ENCODE peak calls at places on chromosomes 16 and 17, in seven cellular contexts. Q is GM20000, P is ascending aorta, M is A549, I is heart left ventricle, S is MM.1S, H is GM13976. U is an unnamed sample.

GRCh38 chr17:27494192-27495091 is 38.2 kb downstream of the KSR1 start:
- DNase-seq in S (no peak), P (peak), M (peak), H (no peak), Q (no peak), I (peak), U (no peak)

GRCh38 chr16:56408379-56409098 is 16.8 kb downstream of the AMFR start:
- DNase-seq in S (no peak), P (no peak), H (no peak), Q (no peak), M (peak), I (no peak), U (no peak)

GRCh38 chr17:5418858-5419355 is 555 bp downstream of the NUP88 start:
- DNase-seq in I (peak), H (peak), Q (peak), P (no peak), M (peak), S (peak), U (peak)

GRCh38 chr17:49290690-49291326 is 60.2 kb upstream of the PHOSPHO1 start:
- DNase-seq in Q (no peak), H (peak), P (no peak), M (peak), I (no peak), S (no peak), U (no peak)

GRCh38 chr17:45261577-45262515 is at the start of gene SPATA32:
- DNase-seq in H (peak), I (peak), Q (peak), P (no peak), S (no peak), M (no peak), U (peak)

GRCh38 chr17:64787921-64788271 is 125.8 kb upstream of the SMURF2 start:
- DNase-seq in Q (no peak), H (peak), P (no peak), M (no peak), S (no peak), I (no peak), U (no peak)

GRCh38 chr17:62963296-62963695 is 2.7 kb upstream of the TANC2 start:
- DNase-seq in S (no peak), Q (no peak), I (no peak), H (no peak), P (no peak), M (peak), U (no peak)

GRCh38 chr17:71085238-71086033 is 916.1 kb downstream of the KCNJ2 start:
- DNase-seq in H (no peak), Q (peak), S (peak), M (peak), P (no peak), I (no peak), U (no peak)

GRCh38 chr16:56749806-56750491 is 20.0 kb downstream of the NUP93 start:
- DNase-seq in Q (no peak), M (no peak), H (no peak), P (no peak), S (no peak), I (no peak), U (no peak)

GRCh38 chr17:10295728-10296343 is 77.0 kb downstream of the MYH13 start:
- DNase-seq in I (no peak), S (peak), P (no peak), Q (peak), H (peak), M (peak), U (peak)

GRCh38 chr17:65441053-65441635 is 120.3 kb downstream of the AXIN2 start:
- DNase-seq in Q (no peak), M (no peak), P (no peak), I (no peak), S (no peak), H (no peak), U (no peak)

GRCh38 chr17:39634384-39634871 is 2.5 kb upstream of the STARD3 start:
- DNase-seq in S (peak), P (no peak), Q (peak), M (peak), H (no peak), I (no peak), U (no peak)

GRCh38 chr17:1179635-1180433 is at the start of gene ABR:
- DNase-seq in M (no peak), S (no peak), H (peak), Q (peak), P (no peak), I (peak), U (peak)

GRCh38 chr17:28053044-28053670 is 10.7 kb downstream of the NLK start:
- DNase-seq in P (no peak), I (no peak), S (no peak), H (no peak), M (no peak), Q (no peak), U (no peak)

GRCh38 chr17:58305626-58306025 is 23.0 kb downstream of the TSPOAP1 start:
- DNase-seq in I (no peak), Q (no peak), P (no peak), H (peak), M (no peak), S (no peak), U (no peak)

GRCh38 chr17:19304209-19304608 is 58.3 kb downstream of the B9D1 start:
- DNase-seq in P (peak), H (no peak), S (peak), M (peak), I (no peak), Q (no peak), U (no peak)

GRCh38 chr16:1966460-1966859 is at the start of gene RNF151:
- DNase-seq in S (no peak), I (no peak), P (no peak), Q (no peak), M (no peak), H (no peak), U (no peak)

GRCh38 chr17:48261297-48261880 is 153.8 kb downstream of the SNX11 start:
- DNase-seq in S (peak), M (peak), I (no peak), H (no peak), Q (no peak), P (no peak), U (no peak)

GRCh38 chr17:66142428-66142827 is 49.5 kb downstream of the CEP112 start:
- DNase-seq in P (no peak), H (no peak), I (no peak), S (no peak), M (no peak), Q (no peak), U (no peak)

GRCh38 chr16:75555213-75555706 is 792 bp downstream of the TMEM231 start:
- DNase-seq in S (peak), P (peak), M (peak), H (peak), Q (peak), I (peak), U (peak)

GRCh38 chr17:48002920-48003685 is 32.2 kb downstream of the CDK5RAP3 start:
- DNase-seq in Q (no peak), P (no peak), M (no peak), I (no peak), H (no peak), S (no peak), U (no peak)

GRCh38 chr16:81586421-81586820 is 141.8 kb downstream of the CMIP start:
- DNase-seq in S (no peak), H (no peak), Q (no peak), M (no peak), I (no peak), P (no peak), U (no peak)

GRCh38 chr17:58313815-58314705 is 14.5 kb downstream of the TSPOAP1 start:
- DNase-seq in H (no peak), M (no peak), P (no peak), S (no peak), I (no peak), Q (no peak), U (no peak)

GRCh38 chr17:35345926-35346771 is 27.3 kb downstream of the SLFN11 start:
- DNase-seq in I (peak), P (no peak), Q (no peak), M (no peak), S (no peak), H (peak), U (peak)

GRCh38 chr17:35841505-35841904 is 27.2 kb downstream of the HEATR9 start:
- DNase-seq in S (no peak), P (no peak), Q (no peak), H (no peak), I (no peak), M (no peak), U (no peak)

GRCh38 chr16:30397056-30397455 is 1.8 kb downstream of the ZNF48 start:
- DNase-seq in Q (no peak), I (no peak), H (no peak), M (no peak), P (no peak), S (no peak), U (no peak)

DNA sequence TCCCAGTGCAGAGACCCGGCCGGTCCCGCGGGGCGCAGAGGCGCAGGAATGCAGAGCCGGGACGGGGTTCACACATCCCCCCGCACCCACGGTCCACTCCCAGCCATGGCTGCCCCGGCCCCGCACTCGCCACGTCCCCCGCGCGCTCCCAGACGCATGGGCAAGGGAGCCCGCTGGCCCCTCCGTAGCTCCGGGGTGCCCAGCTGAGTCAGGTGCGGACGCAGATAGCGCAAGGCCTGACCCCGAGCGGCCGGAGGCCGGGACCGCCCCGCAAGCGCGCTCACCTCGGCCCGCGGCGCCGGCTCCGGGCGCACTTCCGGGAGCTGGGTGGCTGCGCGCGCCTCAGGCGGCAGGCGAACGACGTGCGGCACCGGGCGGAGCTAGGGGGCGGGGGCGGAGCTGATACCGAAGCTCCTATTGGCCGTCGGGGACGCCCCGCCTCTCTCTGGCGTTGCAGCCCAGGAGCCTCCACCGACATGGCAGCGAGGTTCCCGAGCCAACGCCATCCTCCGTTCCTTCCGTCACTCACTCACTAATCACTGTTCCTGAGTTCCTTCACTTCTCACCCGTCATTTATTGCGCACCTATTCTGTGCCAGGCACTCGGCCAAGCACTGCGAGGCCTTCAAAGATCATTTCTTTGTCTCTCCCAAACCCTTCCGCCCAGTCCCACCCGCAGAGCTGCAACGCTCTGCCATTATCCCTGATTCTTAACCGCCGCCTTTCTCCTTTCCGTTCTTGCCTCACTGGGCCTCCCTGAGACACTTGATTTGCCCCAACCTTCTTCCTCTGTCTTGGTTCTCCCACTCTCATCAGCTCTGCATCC is at the start of gene ZNF18:
- DNase-seq in Q (peak), M (peak), H (peak), I (peak), P (peak), S (peak), U (peak)
- TF ChIP-seq CTCF in Q (no peak), M (no peak), H (no peak), I (no peak), P (no peak), S (no peak), U (no peak)

DNA sequence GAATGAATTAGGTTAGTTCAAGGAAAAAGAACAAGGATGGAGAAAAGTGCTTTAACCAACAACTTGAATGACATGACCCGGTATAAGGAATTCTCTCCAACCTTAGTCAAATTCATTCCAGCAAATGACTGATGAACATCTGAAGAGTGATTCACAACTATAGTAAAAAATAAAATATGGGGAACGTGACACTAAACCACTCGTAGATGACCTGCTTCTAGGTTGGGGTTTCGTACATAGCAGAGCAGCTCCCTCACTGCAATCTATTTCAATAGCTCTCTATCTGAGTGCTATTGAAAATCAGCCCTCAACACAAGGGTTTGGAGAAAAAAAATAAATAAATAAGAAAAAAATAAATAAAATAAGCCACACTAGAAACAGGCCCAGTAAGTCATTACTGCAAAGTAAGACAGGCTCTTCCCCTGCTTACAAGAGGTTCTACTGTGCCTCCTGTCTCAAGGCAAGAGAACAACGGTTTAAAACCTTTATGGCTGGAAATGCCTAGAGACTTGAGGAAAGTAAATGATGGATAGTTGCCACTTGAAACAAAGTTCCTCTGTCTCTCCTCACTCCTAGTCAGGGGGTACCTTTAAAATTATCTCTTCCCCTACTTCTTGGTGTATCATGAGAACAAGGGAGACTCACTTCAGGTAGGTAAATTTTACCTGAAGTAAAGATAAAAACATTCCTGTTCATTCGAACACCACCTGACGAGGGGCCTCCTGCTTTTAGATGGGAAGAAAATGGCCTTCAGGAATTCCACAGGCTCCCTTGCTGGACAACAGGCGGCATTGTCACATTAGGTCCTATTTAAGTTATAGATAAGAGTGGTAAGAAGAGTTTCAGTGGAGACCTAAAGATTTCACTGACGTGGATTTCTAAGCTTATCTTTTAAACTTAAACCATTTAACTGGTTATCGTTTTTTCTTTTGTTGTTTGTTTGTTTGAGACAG is 20.5 kb downstream of the COG7 start:
- DNase-seq in I (no peak), M (peak), S (peak), P (no peak), H (no peak), Q (no peak), U (no peak)
- TF ChIP-seq CTCF in I (no peak), M (no peak), S (peak), P (no peak), H (no peak), Q (no peak), U (peak)

GRCh38 chr17:75205793-75206163 is 299 bp downstream of the NUP85 start:
- DNase-seq in M (no peak), H (no peak), S (no peak), P (no peak), I (no peak), Q (no peak), U (no peak)
- TF ChIP-seq CTCF in M (no peak), H (no peak), S (peak), P (no peak), I (no peak), Q (no peak), U (no peak)

GRCh38 chr16:10373556-10373955 is 12.3 kb upstream of the ATF7IP2 start:
- DNase-seq in M (no peak), I (no peak), P (no peak), H (no peak), Q (no peak), S (no peak), U (no peak)

GRCh38 chr16:10371592-10371991 is 14.3 kb upstream of the ATF7IP2 start:
- DNase-seq in P (no peak), Q (no peak), S (no peak), I (no peak), M (no peak), H (no peak), U (no peak)

GRCh38 chr16:10367616-10368188 is 18.2 kb upstream of the ATF7IP2 start:
- DNase-seq in I (no peak), H (no peak), Q (no peak), P (no peak), S (no peak), M (no peak), U (no peak)

GRCh38 chr16:10370096-10370726 is 15.7 kb upstream of the ATF7IP2 start:
- DNase-seq in Q (no peak), I (no peak), S (no peak), M (no peak), P (no peak), H (no peak), U (no peak)

DNA sequence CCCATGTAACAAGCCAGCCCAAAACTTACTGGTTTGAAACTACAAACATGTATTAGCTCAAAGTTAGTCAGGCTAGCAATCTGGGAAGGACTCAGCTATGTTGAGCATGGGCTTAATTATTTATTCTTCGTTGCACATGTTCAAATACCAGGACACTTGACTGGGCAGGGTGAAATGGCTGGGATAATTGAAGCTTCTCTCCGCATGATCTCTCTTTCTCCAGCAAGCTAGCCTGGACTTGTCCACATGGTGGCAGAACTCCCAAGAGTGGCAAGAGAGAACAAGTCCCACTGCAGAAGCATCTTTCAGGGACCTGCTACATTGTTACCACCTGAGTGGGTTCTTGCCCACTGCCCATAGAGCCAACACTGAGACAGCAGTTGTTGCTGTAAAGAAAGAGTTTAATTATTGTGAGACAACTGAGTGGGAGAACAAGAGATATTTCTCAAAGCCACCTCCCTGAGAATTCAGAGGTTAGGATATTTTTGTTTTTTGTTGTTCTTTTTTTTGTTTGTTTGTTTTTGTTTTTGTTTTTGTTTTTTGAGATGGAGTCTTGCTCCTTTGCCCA is 16.8 kb upstream of the ATF7IP2 start:
- DNase-seq in S (no peak), I (no peak), M (peak), Q (no peak), P (no peak), H (no peak), U (no peak)
- TF ChIP-seq CTCF in S (no peak), I (no peak), M (no peak), Q (no peak), P (no peak), H (no peak), U (no peak)

GRCh38 chr17:7176107-7176851 is 2.9 kb downstream of the ASGR1 start:
- DNase-seq in H (peak), S (no peak), Q (no peak), I (no peak), M (no peak), P (no peak), U (no peak)

GRCh38 chr17:7175363-7175733 is 3.8 kb downstream of the ASGR1 start:
- DNase-seq in Q (no peak), H (no peak), M (no peak), P (no peak), I (no peak), S (no peak), U (no peak)

GRCh38 chr17:7174603-7175362 is 4.4 kb downstream of the ASGR1 start:
- DNase-seq in Q (no peak), M (no peak), S (no peak), H (peak), I (no peak), P (no peak), U (no peak)

GRCh38 chr17:7176870-7177209 is 2.3 kb downstream of the ASGR1 start:
- DNase-seq in I (no peak), H (peak), Q (peak), P (no peak), S (no peak), M (no peak), U (peak)

DNA sequence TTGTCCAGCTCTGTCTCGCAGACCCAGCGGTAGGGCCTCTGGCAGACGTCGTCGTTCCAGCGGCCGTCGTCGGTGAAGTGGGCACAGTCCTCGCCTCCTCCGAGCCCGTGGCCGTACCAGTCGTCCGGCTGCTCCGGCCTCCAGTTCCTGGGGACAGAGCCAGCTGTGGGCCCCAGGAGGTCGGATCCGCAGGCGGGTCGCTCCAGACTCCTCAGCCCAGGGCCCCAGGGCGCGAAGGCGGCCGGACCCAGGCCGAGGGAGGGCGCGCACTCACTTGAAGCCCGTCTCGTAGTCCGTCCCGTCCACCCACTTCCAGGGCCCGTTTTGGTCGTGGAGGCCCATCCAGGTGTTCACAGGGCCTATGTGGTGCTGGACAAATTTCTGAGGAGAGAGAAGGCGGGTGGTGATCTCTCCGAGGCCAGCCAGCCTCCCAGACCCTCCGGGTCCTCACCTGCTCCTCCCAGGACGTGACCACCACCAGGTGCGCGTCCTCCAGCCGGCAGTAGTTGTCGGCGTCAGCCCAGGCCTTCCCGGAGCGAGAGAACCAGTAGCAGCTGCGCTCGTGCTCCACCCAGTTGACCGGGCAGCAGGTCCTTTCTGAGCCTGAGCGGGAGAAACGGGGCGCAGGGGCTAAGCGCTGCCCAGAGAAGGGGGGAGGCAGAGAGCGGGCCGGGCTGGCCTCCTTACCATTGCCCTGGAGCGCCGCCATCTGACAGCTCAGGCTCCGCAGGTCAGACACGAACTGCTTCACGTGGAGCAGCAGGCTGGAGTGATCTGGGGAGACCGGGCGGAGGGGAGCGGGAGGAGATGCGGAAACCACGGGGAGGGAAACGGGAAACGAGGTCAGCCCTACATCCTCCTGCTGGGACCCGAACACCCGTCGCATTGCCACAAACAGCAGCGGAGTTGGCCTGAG is 5.2 kb downstream of the ASGR1 start:
- DNase-seq in M (no peak), P (no peak), H (peak), S (no peak), I (peak), Q (peak), U (peak)
- TF ChIP-seq CTCF in M (no peak), P (no peak), H (peak), S (no peak), I (no peak), Q (peak), U (peak)

GRCh38 chr16:70472786-70473433 is 18.5 kb downstream of the FCSK start:
- DNase-seq in S (no peak), I (peak), M (no peak), H (no peak), P (no peak), Q (no peak), U (no peak)

GRCh38 chr16:70473446-70474319 is 19.3 kb downstream of the FCSK start:
- DNase-seq in Q (no peak), P (no peak), M (peak), S (no peak), I (peak), H (peak), U (no peak)

GRCh38 chr16:70468776-70469525 is 14.6 kb downstream of the FCSK start:
- DNase-seq in I (peak), H (peak), Q (no peak), P (no peak), S (no peak), M (no peak), U (no peak)

GRCh38 chr16:70470141-70470926 is 15.9 kb downstream of the FCSK start:
- DNase-seq in Q (no peak), P (no peak), I (peak), H (peak), S (no peak), M (no peak), U (no peak)

GRCh38 chr16:70470927-70471341 is 16.5 kb downstream of the FCSK start:
- DNase-seq in H (no peak), S (no peak), M (peak), I (peak), P (no peak), Q (no peak), U (no peak)
- TF ChIP-seq CTCF in H (peak), S (peak), M (peak), I (peak), P (no peak), Q (no peak), U (peak)

GRCh38 chr17:79778504-79779087 is 648 bp downstream of the CBX2 start:
- DNase-seq in M (no peak), Q (no peak), H (peak), I (peak), P (no peak), S (no peak), U (peak)
- TF ChIP-seq CTCF in M (peak), Q (no peak), H (no peak), I (no peak), P (no peak), S (no peak), U (no peak)